ENCODE peak calls at places on chromosomes 7 and 10, in seven cellular contexts. Y is SK-N-SH, L is OCI-LY7, U is hepatocyte, J is HCT116, V is neural progenitor cell, S is PC-3. N is an unnamed sample.

GRCh38 chr7:90958669-90959068 is 305.6 kb upstream of the FZD1 start:
- DNase-seq in L (no peak), J (no peak), U (no peak), V (no peak), Y (no peak), S (no peak), N (no peak)

GRCh38 chr10:124680675-124681074 is 63.5 kb downstream of the FAM53B start:
- DNase-seq in U (no peak), V (no peak), Y (no peak), S (no peak), J (no peak), L (no peak), N (no peak)

GRCh38 chr7:35581564-35581963 is 113.4 kb downstream of the HERPUD2 start:
- DNase-seq in U (no peak), S (no peak), V (no peak), J (no peak), L (no peak), Y (peak), N (no peak)

GRCh38 chr10:48820231-48820630 is 119.4 kb downstream of the LRRC18 start:
- DNase-seq in U (no peak), J (no peak), S (no peak), Y (no peak), L (no peak), V (no peak), N (no peak)

GRCh38 chr7:130961128-130961601 is 227.2 kb upstream of the KLF14 start:
- DNase-seq in V (no peak), Y (no peak), S (no peak), L (peak), J (peak), U (no peak), N (peak)

GRCh38 chr7:41745451-41745850 is 42.6 kb upstream of the INHBA start:
- DNase-seq in J (no peak), L (no peak), S (no peak), V (no peak), U (no peak), Y (no peak), N (no peak)

GRCh38 chr7:131106681-131107342 is 220.9 kb upstream of the MKLN1 start:
- DNase-seq in L (peak), U (peak), J (no peak), Y (peak), V (peak), S (peak), N (peak)

GRCh38 chr10:13690281-13690825 is 103.6 kb downstream of the PRPF18 start:
- DNase-seq in U (no peak), L (no peak), J (no peak), V (peak), Y (no peak), S (no peak), N (no peak)

GRCh38 chr7:142194201-142194600 is 63.7 kb downstream of the PRSS58 start:
- DNase-seq in U (no peak), S (peak), V (no peak), J (no peak), Y (no peak), L (no peak), N (no peak)

GRCh38 chr7:27199820-27200760 is at the start of gene HOXA13:
- DNase-seq in Y (peak), U (peak), J (peak), L (peak), V (peak), S (peak), N (peak)

GRCh38 chr10:102157224-102157623 is 5.0 kb downstream of the NOLC1 start:
- DNase-seq in U (no peak), V (no peak), J (no peak), Y (no peak), L (no peak), S (no peak), N (no peak)

DNA sequence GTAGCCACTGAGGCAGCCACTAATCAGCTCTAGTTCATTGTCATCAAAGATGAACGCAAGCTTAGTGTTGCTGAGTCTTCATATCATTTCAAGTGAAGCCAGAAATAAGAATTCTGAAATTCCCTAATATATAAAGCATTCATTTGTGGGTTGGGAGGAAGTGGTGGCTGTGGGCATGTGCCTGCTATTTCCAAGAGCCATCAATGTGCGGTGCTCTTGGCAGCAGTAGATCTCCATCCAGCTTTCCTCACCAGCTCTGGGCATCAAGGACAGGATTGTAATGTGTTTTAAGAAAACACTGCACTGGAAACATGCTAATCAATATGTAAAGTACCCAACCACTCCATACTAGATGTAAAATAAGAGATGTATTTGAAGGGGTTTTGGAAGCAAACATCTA is 202.5 kb upstream of the AHR start:
- DNase-seq in U (no peak), V (no peak), L (no peak), S (no peak), Y (no peak), J (no peak), N (no peak)
- H2AFZ ChIP-seq in U (no peak), V (no peak), L (no peak), S (no peak), Y (no peak), J (no peak), N (no peak)

GRCh38 chr7:155698633-155699032 is 54.2 kb downstream of the RBM33 start:
- DNase-seq in U (no peak), Y (no peak), J (no peak), L (no peak), S (no peak), V (no peak), N (no peak)
- TF ChIP-seq EZH2phosphoT487 in U (no peak), Y (no peak), J (no peak), L (no peak), S (no peak), V (no peak), N (no peak)

DNA sequence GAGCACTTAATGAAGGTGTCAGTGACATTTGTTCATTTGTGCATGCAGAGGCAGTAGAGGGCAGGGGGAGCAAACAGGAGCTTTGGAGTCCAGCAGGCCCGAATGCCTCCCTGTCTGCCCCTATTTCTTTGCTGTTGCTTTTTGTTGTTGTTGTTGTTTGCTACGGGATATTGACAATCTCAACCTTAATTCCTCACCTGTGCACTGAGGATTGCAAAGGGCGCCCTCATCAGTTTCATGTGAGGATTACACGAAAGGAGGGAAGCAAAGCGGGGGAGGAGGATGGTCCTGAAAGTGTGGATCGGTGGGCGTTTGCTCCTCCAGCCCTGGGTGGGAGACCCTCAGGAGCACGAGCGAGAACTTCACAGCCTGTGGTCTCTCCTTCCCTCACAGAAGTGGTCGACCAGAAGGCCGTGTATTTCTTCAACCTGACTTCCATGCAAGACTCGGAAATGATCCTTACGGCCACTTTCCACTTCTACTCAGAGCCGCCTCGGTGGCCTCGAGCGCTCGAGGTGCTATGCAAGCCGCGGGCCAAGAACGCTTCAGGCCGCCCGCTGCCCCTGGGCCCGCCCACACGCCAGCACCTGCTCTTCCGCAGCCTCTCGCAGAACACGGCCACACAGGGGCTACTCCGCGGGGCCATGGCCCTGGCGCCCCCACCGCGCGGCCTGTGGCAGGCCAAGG is 9.5 kb downstream of the GDF10 start:
- DNase-seq in Y (peak), V (peak), J (no peak), S (peak), U (no peak), L (no peak), N (no peak)
- TF ChIP-seq CTCF in Y (peak), V (peak), J (peak), S (peak), U (peak), L (peak), N (peak)

GRCh38 chr7:155533827-155534690 is 12.3 kb downstream of the CNPY1 start:
- DNase-seq in V (peak), Y (peak), J (no peak), S (no peak), U (peak), L (peak), N (no peak)

GRCh38 chr7:155533120-155533826 is 13.1 kb downstream of the CNPY1 start:
- DNase-seq in Y (peak), L (no peak), U (no peak), S (no peak), V (peak), J (no peak), N (no peak)

GRCh38 chr7:155532792-155533119 is 13.6 kb downstream of the CNPY1 start:
- DNase-seq in Y (no peak), S (no peak), U (no peak), J (no peak), V (no peak), L (no peak), N (no peak)

GRCh38 chr7:155536451-155536850 is 9.9 kb downstream of the CNPY1 start:
- DNase-seq in S (no peak), J (no peak), Y (no peak), U (no peak), L (no peak), V (no peak), N (no peak)

GRCh38 chr7:155534691-155535090 is 11.7 kb downstream of the CNPY1 start:
- DNase-seq in J (no peak), Y (no peak), L (no peak), U (no peak), V (no peak), S (no peak), N (no peak)
- H2AFZ ChIP-seq in J (no peak), Y (no peak), L (no peak), U (no peak), V (no peak), S (no peak), N (no peak)

DNA sequence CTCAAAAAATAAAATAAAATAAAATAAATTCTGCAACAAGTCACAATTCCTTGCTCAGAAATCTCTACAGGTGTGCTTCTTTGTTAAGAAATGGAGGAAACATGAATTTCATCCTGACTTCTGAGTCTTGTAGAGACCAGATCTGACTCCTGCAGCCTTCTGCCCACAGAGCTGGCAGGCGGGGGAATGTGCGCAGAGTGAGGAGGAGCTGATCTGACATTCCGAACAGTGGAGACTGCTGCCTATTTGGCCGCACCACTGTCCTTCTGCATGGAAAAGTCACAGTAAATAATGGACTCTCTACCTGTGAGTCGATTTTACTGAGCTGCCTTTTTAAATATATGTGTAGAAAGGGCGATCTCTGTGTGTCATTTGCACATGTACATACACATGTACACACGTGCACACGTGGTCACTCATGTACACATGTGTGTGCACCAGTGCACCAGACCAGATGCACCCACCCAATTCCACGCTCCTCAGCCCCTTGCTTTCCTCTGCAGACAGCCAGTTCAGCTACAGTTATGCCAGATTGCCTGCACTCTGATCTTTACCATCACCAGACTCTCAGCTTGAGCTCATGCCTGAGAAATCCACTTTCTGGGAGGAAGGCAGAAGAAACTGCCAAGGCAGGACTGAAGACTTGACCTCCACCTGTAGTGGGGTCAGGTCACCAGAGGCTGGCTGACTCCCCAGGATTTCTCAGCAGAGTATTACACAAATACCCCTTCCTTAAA is 54.9 kb downstream of the IKZF1 start:
- DNase-seq in V (no peak), L (no peak), S (no peak), Y (no peak), J (no peak), U (no peak), N (no peak)
- TF ChIP-seq EZH2phosphoT487 in V (no peak), L (no peak), S (no peak), Y (no peak), J (no peak), U (no peak), N (no peak)

GRCh38 chr10:98332623-98333269 is 64.8 kb upstream of the LOXL4 start:
- DNase-seq in U (no peak), L (no peak), Y (no peak), S (peak), V (no peak), J (no peak), N (no peak)
- TF ChIP-seq CTCF in U (no peak), L (no peak), Y (no peak), S (no peak), V (no peak), J (no peak), N (no peak)

DNA sequence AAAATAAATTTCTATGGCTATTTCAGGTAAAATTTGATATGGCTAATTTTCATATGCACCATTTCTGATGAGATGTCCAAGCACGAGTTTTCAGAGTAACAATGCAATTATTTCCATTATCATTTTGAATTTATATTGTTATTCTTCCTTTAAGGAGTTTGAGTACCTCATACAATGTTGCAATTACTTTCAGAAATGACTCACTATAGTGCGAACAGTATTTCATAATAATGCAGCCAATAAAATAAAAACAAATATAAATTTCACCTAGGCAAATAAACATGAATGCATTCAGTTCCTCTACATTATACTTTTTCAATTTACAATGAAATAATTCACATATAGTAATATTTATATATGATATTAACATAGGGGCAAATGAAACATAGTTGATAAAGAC is 78.8 kb upstream of the LRRN3 start:
- DNase-seq in U (no peak), J (no peak), S (peak), Y (no peak), V (no peak), L (no peak), N (no peak)
- H2AFZ ChIP-seq in U (no peak), J (no peak), S (no peak), Y (no peak), V (no peak), L (no peak), N (no peak)

GRCh38 chr7:32573110-32573687 is 77.9 kb downstream of the AVL9 start:
- DNase-seq in Y (no peak), U (no peak), J (no peak), S (no peak), L (no peak), V (no peak), N (no peak)
- TF ChIP-seq EZH2phosphoT487 in Y (no peak), U (no peak), J (no peak), S (no peak), L (no peak), V (no peak), N (no peak)

DNA sequence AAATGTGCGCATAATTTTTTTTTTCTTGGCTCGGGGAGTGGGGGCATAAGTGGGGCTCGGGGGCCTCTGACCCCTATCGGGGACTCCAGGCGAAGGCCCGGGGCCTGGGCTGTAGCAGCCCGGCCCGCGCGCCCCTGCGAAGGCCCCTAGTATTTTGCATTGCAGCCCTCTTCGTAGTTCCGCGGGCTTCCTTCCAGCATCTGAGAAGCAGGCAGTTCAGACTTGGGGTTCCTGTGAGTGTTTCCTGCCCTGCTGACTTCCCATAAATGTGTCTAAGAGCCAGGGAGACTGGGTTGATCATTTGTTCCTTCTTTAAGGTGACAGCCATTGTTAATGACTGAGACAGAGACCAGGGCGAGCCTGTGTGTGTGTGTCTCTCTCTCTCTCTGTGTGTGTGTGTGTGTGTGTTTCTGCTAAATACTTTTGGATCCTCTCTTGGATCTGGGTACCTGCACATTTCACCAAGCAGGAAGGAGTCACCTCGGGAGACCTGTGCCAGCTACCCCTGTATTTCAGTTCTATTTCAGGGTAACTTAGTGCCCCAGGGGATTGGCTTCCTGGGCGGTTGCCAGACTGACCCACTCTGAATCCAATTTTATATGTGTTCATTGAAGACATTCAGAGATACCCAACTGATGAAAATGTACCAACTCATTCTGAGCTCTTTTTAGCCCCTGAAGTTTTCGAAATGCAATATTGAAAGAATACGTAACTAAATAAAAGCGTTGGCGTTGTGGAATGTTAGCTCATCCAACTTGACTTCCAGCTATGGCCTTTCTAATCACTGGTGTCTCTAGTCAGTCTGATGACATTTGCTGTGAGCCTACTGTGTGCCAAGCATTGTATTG is 811 bp downstream of the MSRB2 start:
- DNase-seq in S (no peak), L (peak), U (peak), Y (peak), J (no peak), V (peak), N (peak)
- TF ChIP-seq CTCF in S (no peak), L (no peak), U (no peak), Y (no peak), J (no peak), V (no peak), N (no peak)

DNA sequence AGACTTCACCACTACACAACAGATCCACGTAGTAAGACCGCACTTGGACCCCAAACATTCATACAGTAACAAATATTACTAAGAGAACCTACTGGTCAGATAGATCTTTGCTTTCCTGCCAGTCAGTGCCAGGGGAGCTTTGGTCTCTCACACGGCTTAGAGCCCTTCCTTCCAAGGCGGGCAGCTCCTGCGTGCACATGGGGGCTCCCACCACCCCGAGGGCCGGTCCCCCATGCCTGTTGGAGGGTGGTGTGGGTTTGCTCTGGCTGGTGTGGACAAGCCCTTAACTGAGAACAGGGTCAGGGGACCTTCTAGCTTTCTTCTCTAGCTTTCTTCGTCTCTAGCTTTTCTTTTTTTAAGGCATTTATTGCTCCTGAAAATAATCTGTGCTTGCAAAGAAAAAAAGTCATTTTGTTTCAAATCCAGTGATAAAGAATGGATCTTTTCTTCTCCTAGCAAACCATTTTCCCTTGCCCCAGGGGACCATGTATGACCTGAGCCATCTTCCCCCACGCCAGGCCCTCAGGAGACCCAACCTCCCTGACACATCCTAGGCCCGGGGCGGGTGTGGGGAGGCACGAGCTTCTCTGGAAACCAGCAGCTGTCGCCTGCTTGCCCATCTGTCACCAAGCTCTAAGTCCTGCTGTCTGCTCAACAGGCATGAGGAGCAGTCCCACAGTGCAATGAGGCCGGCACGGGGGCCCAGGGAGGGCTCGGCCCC is 591.1 kb downstream of the PTPRN2 start:
- DNase-seq in Y (no peak), J (no peak), U (no peak), V (no peak), L (no peak), S (no peak), N (no peak)
- H2AFZ ChIP-seq in Y (no peak), J (no peak), U (no peak), V (no peak), L (no peak), S (no peak), N (no peak)